ENCODE peak calls at places on chromosomes 1 and 21, in eight cellular contexts. I, R, V, A, W, P, B and C are unnamed samples.

GRCh38 chr1:19648689-19649088 is 4.6 kb downstream of the NBL1 start:
- DNase-seq in V (no peak), A (peak), R (peak), B (peak), W (no peak), P (no peak), I (no peak), C (no peak)

GRCh38 chr1:85047472-85048295 is 616 bp downstream of the MCOLN3 start:
- DNase-seq in P (no peak), R (peak), W (no peak), A (peak), I (no peak), B (no peak), V (no peak), C (no peak)

GRCh38 chr1:44681905-44682900 is 7.7 kb downstream of the ARMH1 start:
- DNase-seq in R (no peak), P (no peak), V (no peak), A (no peak), B (no peak), I (no peak), W (no peak), C (no peak)

GRCh38 chr1:64983110-64983509 is 16.8 kb upstream of the JAK1 start:
- DNase-seq in R (no peak), W (no peak), A (peak), B (peak), V (no peak), I (no peak), P (no peak), C (peak)

GRCh38 chr1:3479511-3480368 is 25.3 kb downstream of the ARHGEF16 start:
- DNase-seq in B (no peak), V (no peak), P (no peak), A (no peak), I (no peak), R (no peak), W (no peak), C (no peak)

GRCh38 chr1:44485229-44485932 is 80.3 kb downstream of the RNF220 start:
- DNase-seq in P (peak), V (no peak), R (no peak), A (peak), I (peak), B (peak), W (no peak), C (peak)

GRCh38 chr1:199362996-199363395 is 664.5 kb upstream of the NR5A2 start:
- DNase-seq in R (no peak), V (no peak), P (no peak), A (peak), W (no peak), I (no peak), B (no peak), C (no peak)

GRCh38 chr1:119884700-119885099 is 11.6 kb downstream of the ADAM30 start:
- DNase-seq in W (no peak), V (no peak), P (no peak), R (no peak), I (no peak), B (peak), A (peak), C (no peak)

GRCh38 chr1:201176931-201177330 is 13.7 kb upstream of the IGFN1 start:
- DNase-seq in P (no peak), V (no peak), W (no peak), R (no peak), I (no peak), B (no peak), A (peak), C (peak)

GRCh38 chr1:153485880-153486279 is 25.4 kb upstream of the S100A7 start:
- DNase-seq in W (no peak), R (peak), B (no peak), V (no peak), A (peak), P (no peak), I (no peak), C (no peak)

GRCh38 chr1:9249534-9250335 is 15.2 kb downstream of the H6PD start:
- DNase-seq in P (peak), W (no peak), R (no peak), V (peak), A (peak), I (no peak), B (peak), C (peak)

GRCh38 chr21:26826801-26827200 is 18.4 kb downstream of the ADAMTS1 start:
- DNase-seq in P (no peak), R (no peak), B (no peak), W (no peak), A (no peak), I (no peak), V (no peak), C (no peak)

GRCh38 chr1:110672001-110672752 is 2.6 kb downstream of the KCNA3 start:
- DNase-seq in W (peak), A (peak), B (no peak), P (no peak), V (peak), I (no peak), R (peak), C (no peak)

GRCh38 chr1:26788836-26789611 is 1.3 kb downstream of the PIGV start:
- DNase-seq in W (peak), B (peak), R (peak), I (peak), P (peak), A (peak), V (peak), C (peak)

GRCh38 chr1:65590279-65590678 is 169.8 kb downstream of the LEPR start:
- DNase-seq in A (no peak), P (no peak), R (no peak), I (no peak), W (no peak), V (no peak), B (no peak), C (no peak)

GRCh38 chr1:232457607-232458006 is 172.3 kb downstream of the SIPA1L2 start:
- DNase-seq in A (no peak), R (no peak), I (no peak), V (peak), B (no peak), W (no peak), P (no peak), C (no peak)

GRCh38 chr1:162463021-162463420 is 34.6 kb upstream of the UHMK1 start:
- DNase-seq in P (no peak), B (peak), V (no peak), A (no peak), R (no peak), I (no peak), W (no peak), C (peak)

GRCh38 chr1:204713541-204713940 is 28.0 kb upstream of the LRRN2 start:
- DNase-seq in I (no peak), A (no peak), B (no peak), P (no peak), V (no peak), W (no peak), R (no peak), C (no peak)

GRCh38 chr1:20376171-20376570 is 85.5 kb downstream of the VWA5B1 start:
- DNase-seq in W (no peak), B (no peak), R (no peak), V (no peak), A (no peak), P (no peak), I (no peak), C (no peak)